ENCODE peak calls at places on chromosomes 1 and 21, in six cellular contexts. B, L, P, K, Z and M are unnamed samples.

GRCh38 chr21:33854604-33855003 is 61.0 kb downstream of the ATP5PO start:
- DNase-seq in B (no peak), L (no peak), P (no peak), K (no peak), Z (no peak), M (no peak)

GRCh38 chr1:164785841-164786534 is 227.0 kb downstream of the PBX1 start:
- DNase-seq in B (no peak), L (no peak), P (peak; percentile 50), K (peak; percentile 61), Z (no peak), M (no peak)

GRCh38 chr1:180778782-180779398 is 133.8 kb upstream of the KIAA1614 start:
- DNase-seq in B (peak; percentile 62), L (no peak), P (peak; percentile 13), K (no peak), Z (peak; percentile 10), M (no peak)

GRCh38 chr1:214058071-214058470 is 70.3 kb downstream of the PROX1 start:
- DNase-seq in B (no peak), L (no peak), P (no peak), K (no peak), Z (no peak), M (no peak)

GRCh38 chr1:226248091-226248490 is 24.6 kb downstream of the MIXL1 start:
- DNase-seq in B (no peak), L (no peak), P (no peak), K (peak; percentile 53), Z (no peak), M (no peak)

GRCh38 chr1:23960291-23960718 is 677 bp downstream of the PNRC2 start:
- DNase-seq in B (no peak), L (no peak), P (no peak), K (peak; percentile 49), Z (no peak), M (no peak)

GRCh38 chr1:247562169-247562568 is 13.2 kb downstream of the GCSAML start:
- DNase-seq in B (no peak), L (no peak), P (no peak), K (no peak), Z (no peak), M (no peak)

GRCh38 chr1:199701731-199702130 is 325.8 kb upstream of the NR5A2 start:
- DNase-seq in B (no peak), L (no peak), P (no peak), K (peak; percentile 64), Z (no peak), M (no peak)

GRCh38 chr1:10057305-10057704 is 24.5 kb downstream of the UBE4B start:
- DNase-seq in B (no peak), L (no peak), P (peak; percentile 29), K (peak; percentile 48), Z (no peak), M (no peak)

GRCh38 chr21:31213787-31214186 is 130.3 kb downstream of the TIAM1 start:
- DNase-seq in B (no peak), L (no peak), P (no peak), K (peak; percentile 5), Z (no peak), M (no peak)

GRCh38 chr1:196160066-196160795 is 448.0 kb downstream of the KCNT2 start:
- DNase-seq in B (no peak), L (no peak), P (no peak), K (peak; percentile 64), Z (no peak), M (no peak)

GRCh38 chr1:235006132-235006721 is 122.4 kb downstream of the TOMM20 start:
- DNase-seq in B (no peak), L (no peak), P (no peak), K (no peak), Z (no peak), M (no peak)

GRCh38 chr1:182389619-182390047 is 2.0 kb downstream of the GLUL start:
- DNase-seq in B (no peak), L (no peak), P (peak; percentile 60), K (peak; percentile 25), Z (peak; percentile 9), M (peak; percentile 57)

GRCh38 chr1:115732307-115732706 is 36.2 kb downstream of the CASQ2 start:
- DNase-seq in B (no peak), L (no peak), P (no peak), K (no peak), Z (no peak), M (no peak)

GRCh38 chr1:210377934-210378333 is 49.2 kb downstream of the HHAT start:
- DNase-seq in B (no peak), L (no peak), P (no peak), K (peak; percentile 51), Z (no peak), M (no peak)

GRCh38 chr1:9625761-9626160 is 25.8 kb upstream of the PIK3CD start:
- DNase-seq in B (no peak), L (no peak), P (no peak), K (no peak), Z (no peak), M (no peak)

GRCh38 chr1:231095595-231095994 is 55.5 kb upstream of the FAM89A start:
- DNase-seq in B (no peak), L (no peak), P (no peak), K (no peak), Z (no peak), M (no peak)

GRCh38 chr1:59422921-59423575 is 126.2 kb downstream of the FGGY start:
- DNase-seq in B (no peak), L (no peak), P (peak; percentile 65), K (peak; percentile 77), Z (peak; percentile 4), M (peak; percentile 70)

GRCh38 chr1:233326995-233327937 is at the start of gene MAP3K21:
- DNase-seq in B (peak; percentile 99), L (peak; percentile 66), P (peak; percentile 99), K (no peak), Z (peak; percentile 88), M (peak; percentile 98)

GRCh38 chr1:2268285-2269056 is 40.4 kb downstream of the SKI start:
- DNase-seq in B (no peak), L (no peak), P (no peak), K (no peak), Z (no peak), M (no peak)

GRCh38 chr1:224058303-224058702 is 55.6 kb upstream of the FBXO28 start:
- DNase-seq in B (no peak), L (no peak), P (no peak), K (no peak), Z (no peak), M (no peak)

GRCh38 chr1:50620680-50621329 is 197.6 kb upstream of the DMRTA2 start:
- DNase-seq in B (peak; percentile 75), L (no peak), P (no peak), K (no peak), Z (no peak), M (peak; percentile 89)

GRCh38 chr1:244012232-244012631 is 38.9 kb upstream of the ZBTB18 start:
- DNase-seq in B (peak; percentile 56), L (no peak), P (no peak), K (peak; percentile 49), Z (no peak), M (no peak)

GRCh38 chr1:169615803-169616202 is 14.1 kb downstream of the SELP start:
- DNase-seq in B (no peak), L (no peak), P (no peak), K (no peak), Z (no peak), M (no peak)

GRCh38 chr1:172040466-172040865 is 199.2 kb downstream of the DNM3 start:
- DNase-seq in B (no peak), L (no peak), P (no peak), K (peak; percentile 36), Z (no peak), M (no peak)

GRCh38 chr1:172041102-172041501 is 199.8 kb downstream of the DNM3 start:
- DNase-seq in B (peak; percentile 52), L (no peak), P (no peak), K (no peak), Z (no peak), M (no peak)

GRCh38 chr1:172041689-172042088 is 200.4 kb downstream of the DNM3 start:
- DNase-seq in B (no peak), L (no peak), P (no peak), K (peak; percentile 37), Z (peak; percentile 5), M (no peak)
- TF ChIP-seq CTCF in B (peak; percentile 69), L (peak; percentile 25), P (peak; percentile 22), K (peak; percentile 60), Z (peak; percentile 60), M (peak; percentile 36)

GRCh38 chr1:228060458-228061190 is 21.9 kb upstream of the ARF1 start:
- DNase-seq in B (peak; percentile 92), L (no peak), P (peak; percentile 38), K (no peak), Z (peak; percentile 52), M (peak; percentile 54)

GRCh38 chr1:228058172-228058980 is 24.1 kb upstream of the ARF1 start:
- DNase-seq in B (no peak), L (no peak), P (no peak), K (no peak), Z (no peak), M (no peak)

GRCh38 chr1:228061411-228062084 is 21.0 kb upstream of the ARF1 start:
- DNase-seq in B (no peak), L (no peak), P (no peak), K (no peak), Z (no peak), M (no peak)

GRCh38 chr1:228058981-228059535 is 23.4 kb upstream of the ARF1 start:
- DNase-seq in B (no peak), L (no peak), P (no peak), K (no peak), Z (no peak), M (no peak)

GRCh38 chr1:228059536-228060457 is 22.7 kb upstream of the ARF1 start:
- DNase-seq in B (peak; percentile 100), L (no peak), P (peak; percentile 99), K (no peak), Z (peak; percentile 91), M (peak; percentile 98)
- H3K4me3 ChIP-seq in B (peak overlapping the region; percentile 29), L (peak overlapping the region; percentile 38), P (peak overlapping the region; percentile 54), K (no peak overlapping the region), Z (peak overlapping the region; percentile 19), M (peak overlapping the region; percentile 51)

GRCh38 chr1:160779662-160780397 is 16.1 kb upstream of the LY9 start:
- DNase-seq in B (peak; percentile 89), L (no peak), P (no peak), K (no peak), Z (peak; percentile 47), M (no peak)
- TF ChIP-seq CTCF in B (peak; percentile 79), L (peak; percentile 35), P (no peak), K (no peak), Z (peak; percentile 52), M (peak; percentile 43)

DNA sequence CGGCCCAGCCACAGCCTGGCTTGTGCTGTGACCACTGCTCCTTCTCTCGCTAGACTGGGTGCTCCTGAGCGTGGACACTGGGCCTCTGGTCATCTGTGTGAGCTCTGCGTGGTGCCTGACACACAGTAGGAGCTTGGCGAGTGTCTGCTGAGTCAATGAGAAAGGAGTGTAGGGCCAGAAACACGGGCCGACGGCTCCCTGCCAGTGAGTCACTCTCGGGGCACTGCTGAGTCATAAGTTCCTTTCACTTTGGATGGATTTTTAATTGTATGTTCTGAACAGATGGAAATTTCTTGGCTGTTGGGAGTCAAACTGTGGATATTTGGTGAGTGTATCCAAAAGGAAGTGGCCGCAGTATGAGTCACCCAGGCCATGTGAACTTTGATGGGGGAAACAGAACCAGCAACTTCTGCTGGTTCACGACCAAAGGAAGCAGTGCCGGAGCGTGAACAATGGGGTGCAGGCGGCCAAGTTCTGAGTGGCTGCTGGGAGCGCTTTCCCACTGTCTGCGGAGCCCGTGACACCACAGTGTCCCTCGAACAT is 41.0 kb upstream of the COL18A1 start:
- DNase-seq in B (no peak), L (no peak), P (peak; percentile 51), K (peak; percentile 99), Z (no peak), M (peak; percentile 59)
- H3K4me3 ChIP-seq in B (no peak overlapping the region), L (peak overlapping the region; percentile 15), P (no peak overlapping the region), K (peak overlapping the region; percentile 36), Z (no peak overlapping the region), M (no peak overlapping the region)

GRCh38 chr1:70979879-70980278 is 67.7 kb downstream of the PTGER3 start:
- DNase-seq in B (no peak), L (no peak), P (no peak), K (no peak), Z (no peak), M (no peak)
- TF ChIP-seq CTCF in B (no peak), L (no peak), P (no peak), K (no peak), Z (no peak), M (no peak)